ENCODE peak calls at places on chromosomes 5 and 9, in ten cellular contexts. One of them, this sample, is unnamed. For H3K27me3, the result is how much of the 10 kb centered on the place peaks cover.

GRCh38 chr9:97986466-97986865 is 3.3 kb downstream of the ANP32B start:
- DNase-seq in GM23338: no peak
- DNase-seq in left ventricle myocardium inferior: no peak
- DNase-seq in colonic mucosa: no peak
- DNase-seq in SK-N-SH: no peak
- DNase-seq in heart right ventricle: no peak
- DNase-seq in dorsolateral prefrontal cortex: no peak
- DNase-seq in sigmoid colon: no peak
- DNase-seq in right cardiac atrium: no peak
- DNase-seq in transverse colon: no peak
- DNase-seq in this sample: no peak

GRCh38 chr5:17327048-17327447 is 109.6 kb downstream of the BASP1 start:
- DNase-seq in GM23338: no peak
- DNase-seq in left ventricle myocardium inferior: no peak
- DNase-seq in colonic mucosa: no peak
- DNase-seq in SK-N-SH: no peak
- DNase-seq in heart right ventricle: no peak
- DNase-seq in dorsolateral prefrontal cortex: no peak
- DNase-seq in sigmoid colon: no peak
- DNase-seq in right cardiac atrium: no peak
- DNase-seq in transverse colon: no peak
- DNase-seq in this sample: no peak

GRCh38 chr9:129939426-129939825 is 103.6 kb downstream of the FNBP1 start:
- DNase-seq in GM23338: no peak
- DNase-seq in left ventricle myocardium inferior: no peak
- DNase-seq in colonic mucosa: no peak
- DNase-seq in SK-N-SH: no peak
- DNase-seq in heart right ventricle: no peak
- DNase-seq in dorsolateral prefrontal cortex: no peak
- DNase-seq in sigmoid colon: no peak
- DNase-seq in right cardiac atrium: no peak
- DNase-seq in transverse colon: no peak
- DNase-seq in this sample: no peak

GRCh38 chr5:95617057-95617456 is 2.8 kb upstream of the GPR150 start:
- DNase-seq in GM23338: no peak
- DNase-seq in left ventricle myocardium inferior: no peak
- DNase-seq in colonic mucosa: no peak
- DNase-seq in SK-N-SH: no peak
- DNase-seq in heart right ventricle: no peak
- DNase-seq in dorsolateral prefrontal cortex: no peak
- DNase-seq in sigmoid colon: no peak
- DNase-seq in right cardiac atrium: no peak
- DNase-seq in transverse colon: no peak
- DNase-seq in this sample: no peak

GRCh38 chr9:89919171-89919681 is 314.4 kb downstream of the GADD45G start:
- DNase-seq in GM23338: peak
- DNase-seq in left ventricle myocardium inferior: peak
- DNase-seq in colonic mucosa: peak
- DNase-seq in SK-N-SH: no peak
- DNase-seq in heart right ventricle: peak
- DNase-seq in dorsolateral prefrontal cortex: no peak
- DNase-seq in sigmoid colon: no peak
- DNase-seq in right cardiac atrium: no peak
- DNase-seq in transverse colon: peak
- DNase-seq in this sample: no peak

GRCh38 chr9:11962327-11962726 is 730.9 kb upstream of the TYRP1 start:
- DNase-seq in GM23338: no peak
- DNase-seq in left ventricle myocardium inferior: no peak
- DNase-seq in colonic mucosa: no peak
- DNase-seq in SK-N-SH: no peak
- DNase-seq in heart right ventricle: no peak
- DNase-seq in dorsolateral prefrontal cortex: no peak
- DNase-seq in sigmoid colon: no peak
- DNase-seq in right cardiac atrium: no peak
- DNase-seq in transverse colon: no peak
- DNase-seq in this sample: no peak

GRCh38 chr5:39815701-39816100 is 390.9 kb upstream of the DAB2 start:
- DNase-seq in GM23338: no peak
- DNase-seq in left ventricle myocardium inferior: no peak
- DNase-seq in colonic mucosa: no peak
- DNase-seq in SK-N-SH: no peak
- DNase-seq in heart right ventricle: no peak
- DNase-seq in dorsolateral prefrontal cortex: no peak
- DNase-seq in sigmoid colon: no peak
- DNase-seq in right cardiac atrium: no peak
- DNase-seq in transverse colon: no peak
- DNase-seq in this sample: no peak

GRCh38 chr9:115237383-115238087 is 119.6 kb upstream of the TNC start:
- DNase-seq in GM23338: no peak
- DNase-seq in left ventricle myocardium inferior: peak
- DNase-seq in colonic mucosa: no peak
- DNase-seq in SK-N-SH: no peak
- DNase-seq in heart right ventricle: no peak
- DNase-seq in dorsolateral prefrontal cortex: no peak
- DNase-seq in sigmoid colon: peak
- DNase-seq in right cardiac atrium: peak
- DNase-seq in transverse colon: no peak
- DNase-seq in this sample: peak

GRCh38 chr9:38024036-38024681 is 44.9 kb downstream of the SHB start:
- DNase-seq in GM23338: peak
- DNase-seq in left ventricle myocardium inferior: no peak
- DNase-seq in colonic mucosa: no peak
- DNase-seq in SK-N-SH: no peak
- DNase-seq in heart right ventricle: no peak
- DNase-seq in dorsolateral prefrontal cortex: peak
- DNase-seq in sigmoid colon: peak
- DNase-seq in right cardiac atrium: peak
- DNase-seq in transverse colon: peak
- DNase-seq in this sample: peak

GRCh38 chr9:126503333-126504085 is 110.2 kb upstream of the LMX1B start:
- DNase-seq in GM23338: no peak
- DNase-seq in left ventricle myocardium inferior: no peak
- DNase-seq in colonic mucosa: no peak
- DNase-seq in SK-N-SH: no peak
- DNase-seq in heart right ventricle: no peak
- DNase-seq in dorsolateral prefrontal cortex: no peak
- DNase-seq in sigmoid colon: peak
- DNase-seq in right cardiac atrium: no peak
- DNase-seq in transverse colon: no peak
- DNase-seq in this sample: no peak

GRCh38 chr5:64883912-64884311 is 115.2 kb downstream of the CWC27 start:
- DNase-seq in GM23338: no peak
- DNase-seq in left ventricle myocardium inferior: no peak
- DNase-seq in colonic mucosa: no peak
- DNase-seq in SK-N-SH: no peak
- DNase-seq in heart right ventricle: no peak
- DNase-seq in dorsolateral prefrontal cortex: no peak
- DNase-seq in sigmoid colon: no peak
- DNase-seq in right cardiac atrium: no peak
- DNase-seq in transverse colon: no peak
- DNase-seq in this sample: no peak

GRCh38 chr5:31133488-31133887 is 60.0 kb upstream of the CDH6 start:
- DNase-seq in GM23338: no peak
- DNase-seq in left ventricle myocardium inferior: no peak
- DNase-seq in colonic mucosa: no peak
- DNase-seq in SK-N-SH: no peak
- DNase-seq in heart right ventricle: no peak
- DNase-seq in dorsolateral prefrontal cortex: no peak
- DNase-seq in sigmoid colon: no peak
- DNase-seq in right cardiac atrium: no peak
- DNase-seq in transverse colon: no peak
- DNase-seq in this sample: no peak

GRCh38 chr9:86176468-86176867 is 77.1 kb upstream of the GOLM1 start:
- DNase-seq in GM23338: no peak
- DNase-seq in left ventricle myocardium inferior: no peak
- DNase-seq in colonic mucosa: no peak
- DNase-seq in SK-N-SH: peak
- DNase-seq in heart right ventricle: no peak
- DNase-seq in dorsolateral prefrontal cortex: no peak
- DNase-seq in sigmoid colon: no peak
- DNase-seq in right cardiac atrium: no peak
- DNase-seq in transverse colon: no peak
- DNase-seq in this sample: no peak

GRCh38 chr5:52993367-52993766 is 4.2 kb downstream of the ITGA2 start:
- DNase-seq in GM23338: no peak
- DNase-seq in left ventricle myocardium inferior: no peak
- DNase-seq in colonic mucosa: no peak
- DNase-seq in SK-N-SH: no peak
- DNase-seq in heart right ventricle: no peak
- DNase-seq in dorsolateral prefrontal cortex: no peak
- DNase-seq in sigmoid colon: no peak
- DNase-seq in right cardiac atrium: no peak
- DNase-seq in transverse colon: no peak
- DNase-seq in this sample: no peak
- H3K27me3 ChIP-seq in GM23338: under half
- H3K27me3 ChIP-seq in left ventricle myocardium inferior: under half
- H3K27me3 ChIP-seq in colonic mucosa: under half
- H3K27me3 ChIP-seq in SK-N-SH: under half
- H3K27me3 ChIP-seq in heart right ventricle: under half
- H3K27me3 ChIP-seq in dorsolateral prefrontal cortex: under half
- H3K27me3 ChIP-seq in sigmoid colon: under half
- H3K27me3 ChIP-seq in right cardiac atrium: under half
- H3K27me3 ChIP-seq in transverse colon: under half
- H3K27me3 ChIP-seq in this sample: under half

DNA sequence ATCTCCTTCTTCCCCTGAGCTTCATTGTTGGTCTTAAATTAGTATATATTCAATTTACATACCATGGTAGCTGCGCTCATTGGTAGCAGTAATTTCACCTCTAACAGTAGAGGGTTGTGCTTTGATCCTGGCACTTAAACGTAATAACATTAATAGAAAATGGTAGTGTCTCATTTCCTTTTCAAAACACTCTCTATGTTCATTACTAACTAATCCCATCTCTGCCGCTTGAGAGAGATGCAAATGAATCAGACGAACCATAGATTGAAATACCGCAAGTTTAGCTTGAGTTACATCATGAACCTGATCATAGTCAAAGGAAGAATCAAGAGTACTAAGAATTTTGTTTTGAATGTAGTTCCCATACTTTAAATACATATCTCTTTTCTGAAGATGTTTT is 2.2 kb downstream of the THBS4 start:
- DNase-seq in GM23338: no peak
- DNase-seq in left ventricle myocardium inferior: no peak
- DNase-seq in colonic mucosa: no peak
- DNase-seq in SK-N-SH: no peak
- DNase-seq in heart right ventricle: no peak
- DNase-seq in dorsolateral prefrontal cortex: no peak
- DNase-seq in sigmoid colon: no peak
- DNase-seq in right cardiac atrium: no peak
- DNase-seq in transverse colon: no peak
- DNase-seq in this sample: no peak
- H3K27me3 ChIP-seq in GM23338: under half
- H3K27me3 ChIP-seq in left ventricle myocardium inferior: under half
- H3K27me3 ChIP-seq in colonic mucosa: under half
- H3K27me3 ChIP-seq in SK-N-SH: under half
- H3K27me3 ChIP-seq in heart right ventricle: under half
- H3K27me3 ChIP-seq in dorsolateral prefrontal cortex: under half
- H3K27me3 ChIP-seq in sigmoid colon: under half
- H3K27me3 ChIP-seq in right cardiac atrium: under half
- H3K27me3 ChIP-seq in transverse colon: half or more
- H3K27me3 ChIP-seq in this sample: under half

GRCh38 chr9:71515103-71515502 is 253.2 kb downstream of the CEMIP2 start:
- DNase-seq in GM23338: no peak
- DNase-seq in left ventricle myocardium inferior: no peak
- DNase-seq in colonic mucosa: no peak
- DNase-seq in SK-N-SH: no peak
- DNase-seq in heart right ventricle: no peak
- DNase-seq in dorsolateral prefrontal cortex: no peak
- DNase-seq in sigmoid colon: no peak
- DNase-seq in right cardiac atrium: no peak
- DNase-seq in transverse colon: no peak
- DNase-seq in this sample: no peak

GRCh38 chr9:71519098-71519497 is 249.2 kb downstream of the CEMIP2 start:
- DNase-seq in GM23338: peak
- DNase-seq in left ventricle myocardium inferior: no peak
- DNase-seq in colonic mucosa: no peak
- DNase-seq in SK-N-SH: no peak
- DNase-seq in heart right ventricle: no peak
- DNase-seq in dorsolateral prefrontal cortex: no peak
- DNase-seq in sigmoid colon: no peak
- DNase-seq in right cardiac atrium: no peak
- DNase-seq in transverse colon: no peak
- DNase-seq in this sample: no peak

GRCh38 chr9:71514344-71514975 is 253.9 kb downstream of the CEMIP2 start:
- DNase-seq in GM23338: no peak
- DNase-seq in left ventricle myocardium inferior: no peak
- DNase-seq in colonic mucosa: no peak
- DNase-seq in SK-N-SH: no peak
- DNase-seq in heart right ventricle: no peak
- DNase-seq in dorsolateral prefrontal cortex: no peak
- DNase-seq in sigmoid colon: no peak
- DNase-seq in right cardiac atrium: no peak
- DNase-seq in transverse colon: no peak
- DNase-seq in this sample: no peak

GRCh38 chr9:71521132-71521531 is 247.2 kb downstream of the CEMIP2 start:
- DNase-seq in GM23338: no peak
- DNase-seq in left ventricle myocardium inferior: no peak
- DNase-seq in colonic mucosa: no peak
- DNase-seq in SK-N-SH: no peak
- DNase-seq in heart right ventricle: no peak
- DNase-seq in dorsolateral prefrontal cortex: no peak
- DNase-seq in sigmoid colon: no peak
- DNase-seq in right cardiac atrium: no peak
- DNase-seq in transverse colon: no peak
- DNase-seq in this sample: no peak

GRCh38 chr9:71518045-71518888 is 250.0 kb downstream of the CEMIP2 start:
- DNase-seq in GM23338: no peak
- DNase-seq in left ventricle myocardium inferior: no peak
- DNase-seq in colonic mucosa: no peak
- DNase-seq in SK-N-SH: no peak
- DNase-seq in heart right ventricle: no peak
- DNase-seq in dorsolateral prefrontal cortex: no peak
- DNase-seq in sigmoid colon: no peak
- DNase-seq in right cardiac atrium: no peak
- DNase-seq in transverse colon: no peak
- DNase-seq in this sample: no peak
- H3K27me3 ChIP-seq in GM23338: under half
- H3K27me3 ChIP-seq in left ventricle myocardium inferior: under half
- H3K27me3 ChIP-seq in colonic mucosa: under half
- H3K27me3 ChIP-seq in SK-N-SH: under half
- H3K27me3 ChIP-seq in heart right ventricle: under half
- H3K27me3 ChIP-seq in dorsolateral prefrontal cortex: under half
- H3K27me3 ChIP-seq in sigmoid colon: under half
- H3K27me3 ChIP-seq in right cardiac atrium: under half
- H3K27me3 ChIP-seq in transverse colon: under half
- H3K27me3 ChIP-seq in this sample: under half

DNA sequence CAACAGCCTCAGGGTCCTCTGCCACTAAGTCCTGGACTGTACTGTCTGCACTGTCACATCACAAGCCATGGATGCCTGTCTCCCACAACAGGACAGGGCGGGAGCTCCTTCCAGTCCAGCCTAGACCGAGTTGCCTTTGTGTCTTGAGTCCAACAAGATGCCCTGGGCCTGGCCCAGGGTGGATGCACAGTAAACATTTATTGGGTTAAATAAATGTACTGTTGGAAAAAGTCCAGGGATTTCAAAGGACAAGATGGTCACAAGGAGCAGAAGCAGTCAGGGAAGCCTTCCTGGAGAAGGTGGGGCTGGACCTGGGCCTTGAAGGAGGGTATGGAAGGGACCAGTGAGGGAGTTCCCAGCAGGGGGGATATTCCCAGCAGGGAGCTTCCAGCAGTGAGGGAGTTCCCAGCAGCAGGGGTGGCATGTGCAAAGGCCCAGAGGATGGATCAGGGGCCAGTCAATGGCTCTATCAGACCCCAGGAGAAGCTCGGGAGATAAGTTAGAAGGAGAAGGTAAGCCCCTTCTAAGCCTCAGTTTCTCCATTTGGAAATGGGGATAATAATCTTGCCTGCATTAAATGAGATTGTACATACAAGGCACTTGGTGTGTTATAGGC is 72.6 kb upstream of the NEURL1B start:
- DNase-seq in GM23338: no peak
- DNase-seq in left ventricle myocardium inferior: peak
- DNase-seq in colonic mucosa: peak
- DNase-seq in SK-N-SH: no peak
- DNase-seq in heart right ventricle: no peak
- DNase-seq in dorsolateral prefrontal cortex: no peak
- DNase-seq in sigmoid colon: no peak
- DNase-seq in right cardiac atrium: no peak
- DNase-seq in transverse colon: peak
- DNase-seq in this sample: no peak
- H3K27me3 ChIP-seq in GM23338: under half
- H3K27me3 ChIP-seq in left ventricle myocardium inferior: under half
- H3K27me3 ChIP-seq in colonic mucosa: under half
- H3K27me3 ChIP-seq in SK-N-SH: under half
- H3K27me3 ChIP-seq in heart right ventricle: under half
- H3K27me3 ChIP-seq in dorsolateral prefrontal cortex: under half
- H3K27me3 ChIP-seq in sigmoid colon: under half
- H3K27me3 ChIP-seq in right cardiac atrium: under half
- H3K27me3 ChIP-seq in transverse colon: under half
- H3K27me3 ChIP-seq in this sample: under half

This sample was measured in psoas muscle.